ENCODE peak calls at places on chromosomes 13 and 19, in ten cellular contexts. One of them, this sample, is unnamed.

GRCh38 chr19:16628984-16629691 is 1.1 kb upstream of the MED26 start:
- DNase-seq in psoas muscle: peak; percentile 51
- DNase-seq in caudate nucleus: no peak
- DNase-seq in activated CD4-positive, alpha-beta T cell treated with anti-CD3 and anti-CD28 coated beads, Interleukin-2, amount 10 ng/mL, durations not matched to agents 7 days and 5 days: no peak
- DNase-seq in progenitor cell of endocrine pancreas: no peak
- DNase-seq in ELF-1: peak; percentile 37
- DNase-seq in stimulated activated CD4-positive, alpha-beta T cell treated with anti-CD3 and anti-CD28 coated beads, Interleukin-1b, Interleukin-23, amount 100 ng/mL, for 1 hour: no peak
- DNase-seq in memory B cell: peak; percentile 29
- DNase-seq in breast epithelium: no peak
- DNase-seq in GM04504: peak; percentile 68
- DNase-seq in this sample: no peak

GRCh38 chr13:64847767-64848166 is 2382.4 kb downstream of the PCDH9 start:
- DNase-seq in psoas muscle: no peak
- DNase-seq in caudate nucleus: no peak
- DNase-seq in activated CD4-positive, alpha-beta T cell treated with anti-CD3 and anti-CD28 coated beads, Interleukin-2, amount 10 ng/mL, durations not matched to agents 7 days and 5 days: no peak
- DNase-seq in progenitor cell of endocrine pancreas: no peak
- DNase-seq in ELF-1: peak; percentile 4
- DNase-seq in stimulated activated CD4-positive, alpha-beta T cell treated with anti-CD3 and anti-CD28 coated beads, Interleukin-1b, Interleukin-23, amount 100 ng/mL, for 1 hour: no peak
- DNase-seq in memory B cell: no peak
- DNase-seq in breast epithelium: no peak
- DNase-seq in GM04504: no peak
- DNase-seq in this sample: no peak

GRCh38 chr13:23788459-23788858 is 100.7 kb downstream of the MIPEP start:
- DNase-seq in psoas muscle: no peak
- DNase-seq in caudate nucleus: no peak
- DNase-seq in activated CD4-positive, alpha-beta T cell treated with anti-CD3 and anti-CD28 coated beads, Interleukin-2, amount 10 ng/mL, durations not matched to agents 7 days and 5 days: no peak
- DNase-seq in progenitor cell of endocrine pancreas: no peak
- DNase-seq in ELF-1: no peak
- DNase-seq in stimulated activated CD4-positive, alpha-beta T cell treated with anti-CD3 and anti-CD28 coated beads, Interleukin-1b, Interleukin-23, amount 100 ng/mL, for 1 hour: no peak
- DNase-seq in memory B cell: no peak
- DNase-seq in breast epithelium: no peak
- DNase-seq in GM04504: no peak
- DNase-seq in this sample: no peak

GRCh38 chr13:40664100-40665060 is 2.1 kb downstream of the FOXO1 start:
- DNase-seq in psoas muscle: peak; percentile 92
- DNase-seq in caudate nucleus: peak; percentile 67
- DNase-seq in activated CD4-positive, alpha-beta T cell treated with anti-CD3 and anti-CD28 coated beads, Interleukin-2, amount 10 ng/mL, durations not matched to agents 7 days and 5 days: peak; percentile 85
- DNase-seq in progenitor cell of endocrine pancreas: peak; percentile 37
- DNase-seq in ELF-1: peak; percentile 68
- DNase-seq in stimulated activated CD4-positive, alpha-beta T cell treated with anti-CD3 and anti-CD28 coated beads, Interleukin-1b, Interleukin-23, amount 100 ng/mL, for 1 hour: peak; percentile 31
- DNase-seq in memory B cell: peak; percentile 62
- DNase-seq in breast epithelium: peak; percentile 66
- DNase-seq in GM04504: no peak
- DNase-seq in this sample: peak; percentile 93

GRCh38 chr19:15672580-15673175 is at the start of gene CYP4F12:
- DNase-seq in psoas muscle: peak; percentile 89
- DNase-seq in caudate nucleus: no peak
- DNase-seq in activated CD4-positive, alpha-beta T cell treated with anti-CD3 and anti-CD28 coated beads, Interleukin-2, amount 10 ng/mL, durations not matched to agents 7 days and 5 days: no peak
- DNase-seq in progenitor cell of endocrine pancreas: no peak
- DNase-seq in ELF-1: no peak
- DNase-seq in stimulated activated CD4-positive, alpha-beta T cell treated with anti-CD3 and anti-CD28 coated beads, Interleukin-1b, Interleukin-23, amount 100 ng/mL, for 1 hour: no peak
- DNase-seq in memory B cell: no peak
- DNase-seq in breast epithelium: peak; percentile 67
- DNase-seq in GM04504: no peak
- DNase-seq in this sample: peak; percentile 94

GRCh38 chr13:100794575-100794974 is 120.0 kb upstream of the TMTC4 start:
- DNase-seq in psoas muscle: no peak
- DNase-seq in caudate nucleus: no peak
- DNase-seq in activated CD4-positive, alpha-beta T cell treated with anti-CD3 and anti-CD28 coated beads, Interleukin-2, amount 10 ng/mL, durations not matched to agents 7 days and 5 days: no peak
- DNase-seq in progenitor cell of endocrine pancreas: no peak
- DNase-seq in ELF-1: no peak
- DNase-seq in stimulated activated CD4-positive, alpha-beta T cell treated with anti-CD3 and anti-CD28 coated beads, Interleukin-1b, Interleukin-23, amount 100 ng/mL, for 1 hour: no peak
- DNase-seq in memory B cell: no peak
- DNase-seq in breast epithelium: no peak
- DNase-seq in GM04504: no peak
- DNase-seq in this sample: no peak

GRCh38 chr13:46926856-46927625 is 30.2 kb upstream of the HTR2A start:
- DNase-seq in psoas muscle: no peak
- DNase-seq in caudate nucleus: no peak
- DNase-seq in activated CD4-positive, alpha-beta T cell treated with anti-CD3 and anti-CD28 coated beads, Interleukin-2, amount 10 ng/mL, durations not matched to agents 7 days and 5 days: no peak
- DNase-seq in progenitor cell of endocrine pancreas: no peak
- DNase-seq in ELF-1: no peak
- DNase-seq in stimulated activated CD4-positive, alpha-beta T cell treated with anti-CD3 and anti-CD28 coated beads, Interleukin-1b, Interleukin-23, amount 100 ng/mL, for 1 hour: no peak
- DNase-seq in memory B cell: no peak
- DNase-seq in breast epithelium: no peak
- DNase-seq in GM04504: peak; percentile 45
- DNase-seq in this sample: no peak

GRCh38 chr19:30557927-30558557 is 185.9 kb downstream of the ZNF536 start:
- DNase-seq in psoas muscle: no peak
- DNase-seq in caudate nucleus: no peak
- DNase-seq in activated CD4-positive, alpha-beta T cell treated with anti-CD3 and anti-CD28 coated beads, Interleukin-2, amount 10 ng/mL, durations not matched to agents 7 days and 5 days: no peak
- DNase-seq in progenitor cell of endocrine pancreas: no peak
- DNase-seq in ELF-1: no peak
- DNase-seq in stimulated activated CD4-positive, alpha-beta T cell treated with anti-CD3 and anti-CD28 coated beads, Interleukin-1b, Interleukin-23, amount 100 ng/mL, for 1 hour: no peak
- DNase-seq in memory B cell: no peak
- DNase-seq in breast epithelium: no peak
- DNase-seq in GM04504: no peak
- DNase-seq in this sample: no peak

GRCh38 chr19:38142176-38143035 is 81.6 kb downstream of the DPF1 start:
- DNase-seq in psoas muscle: peak; percentile 84
- DNase-seq in caudate nucleus: peak; percentile 61
- DNase-seq in activated CD4-positive, alpha-beta T cell treated with anti-CD3 and anti-CD28 coated beads, Interleukin-2, amount 10 ng/mL, durations not matched to agents 7 days and 5 days: peak; percentile 45
- DNase-seq in progenitor cell of endocrine pancreas: peak; percentile 38
- DNase-seq in ELF-1: peak; percentile 81
- DNase-seq in stimulated activated CD4-positive, alpha-beta T cell treated with anti-CD3 and anti-CD28 coated beads, Interleukin-1b, Interleukin-23, amount 100 ng/mL, for 1 hour: no peak
- DNase-seq in memory B cell: peak; percentile 21
- DNase-seq in breast epithelium: no peak
- DNase-seq in GM04504: peak; percentile 10
- DNase-seq in this sample: no peak

GRCh38 chr19:4369888-4370260 is 26.5 kb downstream of the MPND start:
- DNase-seq in psoas muscle: peak; percentile 78
- DNase-seq in caudate nucleus: no peak
- DNase-seq in activated CD4-positive, alpha-beta T cell treated with anti-CD3 and anti-CD28 coated beads, Interleukin-2, amount 10 ng/mL, durations not matched to agents 7 days and 5 days: peak; percentile 77
- DNase-seq in progenitor cell of endocrine pancreas: no peak
- DNase-seq in ELF-1: peak; percentile 53
- DNase-seq in stimulated activated CD4-positive, alpha-beta T cell treated with anti-CD3 and anti-CD28 coated beads, Interleukin-1b, Interleukin-23, amount 100 ng/mL, for 1 hour: peak; percentile 48
- DNase-seq in memory B cell: peak; percentile 51
- DNase-seq in breast epithelium: no peak
- DNase-seq in GM04504: no peak
- DNase-seq in this sample: no peak

GRCh38 chr19:4430760-4431159 is 26.8 kb downstream of the UBXN6 start:
- DNase-seq in psoas muscle: no peak
- DNase-seq in caudate nucleus: no peak
- DNase-seq in activated CD4-positive, alpha-beta T cell treated with anti-CD3 and anti-CD28 coated beads, Interleukin-2, amount 10 ng/mL, durations not matched to agents 7 days and 5 days: no peak
- DNase-seq in progenitor cell of endocrine pancreas: no peak
- DNase-seq in ELF-1: no peak
- DNase-seq in stimulated activated CD4-positive, alpha-beta T cell treated with anti-CD3 and anti-CD28 coated beads, Interleukin-1b, Interleukin-23, amount 100 ng/mL, for 1 hour: no peak
- DNase-seq in memory B cell: peak; percentile 46
- DNase-seq in breast epithelium: no peak
- DNase-seq in GM04504: no peak
- DNase-seq in this sample: no peak

GRCh38 chr19:51365211-51366049 is 758 bp downstream of the ETFB start:
- DNase-seq in psoas muscle: peak; percentile 57
- DNase-seq in caudate nucleus: no peak
- DNase-seq in activated CD4-positive, alpha-beta T cell treated with anti-CD3 and anti-CD28 coated beads, Interleukin-2, amount 10 ng/mL, durations not matched to agents 7 days and 5 days: peak; percentile 30
- DNase-seq in progenitor cell of endocrine pancreas: no peak
- DNase-seq in ELF-1: peak; percentile 48
- DNase-seq in stimulated activated CD4-positive, alpha-beta T cell treated with anti-CD3 and anti-CD28 coated beads, Interleukin-1b, Interleukin-23, amount 100 ng/mL, for 1 hour: no peak
- DNase-seq in memory B cell: no peak
- DNase-seq in breast epithelium: no peak
- DNase-seq in GM04504: no peak
- DNase-seq in this sample: no peak

GRCh38 chr19:48053856-48054255 is 10.0 kb upstream of the CABP5 start:
- DNase-seq in psoas muscle: no peak
- DNase-seq in caudate nucleus: no peak
- DNase-seq in activated CD4-positive, alpha-beta T cell treated with anti-CD3 and anti-CD28 coated beads, Interleukin-2, amount 10 ng/mL, durations not matched to agents 7 days and 5 days: no peak
- DNase-seq in progenitor cell of endocrine pancreas: no peak
- DNase-seq in ELF-1: no peak
- DNase-seq in stimulated activated CD4-positive, alpha-beta T cell treated with anti-CD3 and anti-CD28 coated beads, Interleukin-1b, Interleukin-23, amount 100 ng/mL, for 1 hour: no peak
- DNase-seq in memory B cell: no peak
- DNase-seq in breast epithelium: no peak
- DNase-seq in GM04504: no peak
- DNase-seq in this sample: no peak

GRCh38 chr19:40689339-40690049 is 957 bp downstream of the NUMBL start:
- DNase-seq in psoas muscle: peak; percentile 66
- DNase-seq in caudate nucleus: peak; percentile 15
- DNase-seq in activated CD4-positive, alpha-beta T cell treated with anti-CD3 and anti-CD28 coated beads, Interleukin-2, amount 10 ng/mL, durations not matched to agents 7 days and 5 days: peak; percentile 16
- DNase-seq in progenitor cell of endocrine pancreas: no peak
- DNase-seq in ELF-1: peak; percentile 41
- DNase-seq in stimulated activated CD4-positive, alpha-beta T cell treated with anti-CD3 and anti-CD28 coated beads, Interleukin-1b, Interleukin-23, amount 100 ng/mL, for 1 hour: no peak
- DNase-seq in memory B cell: peak; percentile 59
- DNase-seq in breast epithelium: no peak
- DNase-seq in GM04504: no peak
- DNase-seq in this sample: no peak

GRCh38 chr13:75872970-75873369 is 236.8 kb downstream of the LMO7 start:
- DNase-seq in psoas muscle: no peak
- DNase-seq in caudate nucleus: no peak
- DNase-seq in activated CD4-positive, alpha-beta T cell treated with anti-CD3 and anti-CD28 coated beads, Interleukin-2, amount 10 ng/mL, durations not matched to agents 7 days and 5 days: no peak
- DNase-seq in progenitor cell of endocrine pancreas: no peak
- DNase-seq in ELF-1: no peak
- DNase-seq in stimulated activated CD4-positive, alpha-beta T cell treated with anti-CD3 and anti-CD28 coated beads, Interleukin-1b, Interleukin-23, amount 100 ng/mL, for 1 hour: no peak
- DNase-seq in memory B cell: no peak
- DNase-seq in breast epithelium: no peak
- DNase-seq in GM04504: no peak
- DNase-seq in this sample: no peak

GRCh38 chr19:31548941-31549340 is 199.7 kb upstream of the TSHZ3 start:
- DNase-seq in psoas muscle: no peak
- DNase-seq in caudate nucleus: no peak
- DNase-seq in activated CD4-positive, alpha-beta T cell treated with anti-CD3 and anti-CD28 coated beads, Interleukin-2, amount 10 ng/mL, durations not matched to agents 7 days and 5 days: no peak
- DNase-seq in progenitor cell of endocrine pancreas: no peak
- DNase-seq in ELF-1: peak; percentile 40
- DNase-seq in stimulated activated CD4-positive, alpha-beta T cell treated with anti-CD3 and anti-CD28 coated beads, Interleukin-1b, Interleukin-23, amount 100 ng/mL, for 1 hour: no peak
- DNase-seq in memory B cell: no peak
- DNase-seq in breast epithelium: no peak
- DNase-seq in GM04504: peak; percentile 12
- DNase-seq in this sample: no peak

GRCh38 chr13:20125129-20125782 is 35.6 kb downstream of the GJA3 start:
- DNase-seq in psoas muscle: no peak
- DNase-seq in caudate nucleus: no peak
- DNase-seq in activated CD4-positive, alpha-beta T cell treated with anti-CD3 and anti-CD28 coated beads, Interleukin-2, amount 10 ng/mL, durations not matched to agents 7 days and 5 days: no peak
- DNase-seq in progenitor cell of endocrine pancreas: no peak
- DNase-seq in ELF-1: no peak
- DNase-seq in stimulated activated CD4-positive, alpha-beta T cell treated with anti-CD3 and anti-CD28 coated beads, Interleukin-1b, Interleukin-23, amount 100 ng/mL, for 1 hour: no peak
- DNase-seq in memory B cell: no peak
- DNase-seq in breast epithelium: no peak
- DNase-seq in GM04504: no peak
- DNase-seq in this sample: no peak

GRCh38 chr13:24997367-24997967 is 98.5 kb upstream of the PABPC3 start:
- DNase-seq in psoas muscle: no peak
- DNase-seq in caudate nucleus: no peak
- DNase-seq in activated CD4-positive, alpha-beta T cell treated with anti-CD3 and anti-CD28 coated beads, Interleukin-2, amount 10 ng/mL, durations not matched to agents 7 days and 5 days: peak; percentile 39
- DNase-seq in progenitor cell of endocrine pancreas: no peak
- DNase-seq in ELF-1: no peak
- DNase-seq in stimulated activated CD4-positive, alpha-beta T cell treated with anti-CD3 and anti-CD28 coated beads, Interleukin-1b, Interleukin-23, amount 100 ng/mL, for 1 hour: no peak
- DNase-seq in memory B cell: no peak
- DNase-seq in breast epithelium: no peak
- DNase-seq in GM04504: no peak
- DNase-seq in this sample: peak; percentile 37

GRCh38 chr13:40533072-40533471 is 133.4 kb downstream of the FOXO1 start:
- DNase-seq in psoas muscle: no peak
- DNase-seq in caudate nucleus: no peak
- DNase-seq in activated CD4-positive, alpha-beta T cell treated with anti-CD3 and anti-CD28 coated beads, Interleukin-2, amount 10 ng/mL, durations not matched to agents 7 days and 5 days: no peak
- DNase-seq in progenitor cell of endocrine pancreas: no peak
- DNase-seq in ELF-1: no peak
- DNase-seq in stimulated activated CD4-positive, alpha-beta T cell treated with anti-CD3 and anti-CD28 coated beads, Interleukin-1b, Interleukin-23, amount 100 ng/mL, for 1 hour: no peak
- DNase-seq in memory B cell: no peak
- DNase-seq in breast epithelium: no peak
- DNase-seq in GM04504: no peak
- DNase-seq in this sample: no peak

GRCh38 chr19:48102870-48103751 is 7.5 kb downstream of the PLA2G4C start:
- DNase-seq in psoas muscle: no peak
- DNase-seq in caudate nucleus: no peak
- DNase-seq in activated CD4-positive, alpha-beta T cell treated with anti-CD3 and anti-CD28 coated beads, Interleukin-2, amount 10 ng/mL, durations not matched to agents 7 days and 5 days: peak; percentile 52
- DNase-seq in progenitor cell of endocrine pancreas: peak; percentile 17
- DNase-seq in ELF-1: peak; percentile 81
- DNase-seq in stimulated activated CD4-positive, alpha-beta T cell treated with anti-CD3 and anti-CD28 coated beads, Interleukin-1b, Interleukin-23, amount 100 ng/mL, for 1 hour: no peak
- DNase-seq in memory B cell: no peak
- DNase-seq in breast epithelium: no peak
- DNase-seq in GM04504: no peak
- DNase-seq in this sample: no peak

GRCh38 chr13:45047394-45048328 is 58.3 kb downstream of the GPALPP1 start:
- DNase-seq in psoas muscle: peak; percentile 72
- DNase-seq in caudate nucleus: peak; percentile 48
- DNase-seq in activated CD4-positive, alpha-beta T cell treated with anti-CD3 and anti-CD28 coated beads, Interleukin-2, amount 10 ng/mL, durations not matched to agents 7 days and 5 days: peak; percentile 82
- DNase-seq in progenitor cell of endocrine pancreas: peak; percentile 55
- DNase-seq in ELF-1: peak; percentile 81
- DNase-seq in stimulated activated CD4-positive, alpha-beta T cell treated with anti-CD3 and anti-CD28 coated beads, Interleukin-1b, Interleukin-23, amount 100 ng/mL, for 1 hour: peak; percentile 49
- DNase-seq in memory B cell: peak; percentile 74
- DNase-seq in breast epithelium: peak; percentile 73
- DNase-seq in GM04504: peak; percentile 68
- DNase-seq in this sample: no peak

GRCh38 chr13:92590503-92590908 is 636.1 kb upstream of the GPC6 start:
- DNase-seq in psoas muscle: no peak
- DNase-seq in caudate nucleus: no peak
- DNase-seq in activated CD4-positive, alpha-beta T cell treated with anti-CD3 and anti-CD28 coated beads, Interleukin-2, amount 10 ng/mL, durations not matched to agents 7 days and 5 days: no peak
- DNase-seq in progenitor cell of endocrine pancreas: no peak
- DNase-seq in ELF-1: no peak
- DNase-seq in stimulated activated CD4-positive, alpha-beta T cell treated with anti-CD3 and anti-CD28 coated beads, Interleukin-1b, Interleukin-23, amount 100 ng/mL, for 1 hour: no peak
- DNase-seq in memory B cell: no peak
- DNase-seq in breast epithelium: no peak
- DNase-seq in GM04504: no peak
- DNase-seq in this sample: no peak

GRCh38 chr13:52001120-52001731 is 10.0 kb downstream of the ATP7B start:
- DNase-seq in psoas muscle: no peak
- DNase-seq in caudate nucleus: no peak
- DNase-seq in activated CD4-positive, alpha-beta T cell treated with anti-CD3 and anti-CD28 coated beads, Interleukin-2, amount 10 ng/mL, durations not matched to agents 7 days and 5 days: no peak
- DNase-seq in progenitor cell of endocrine pancreas: no peak
- DNase-seq in ELF-1: no peak
- DNase-seq in stimulated activated CD4-positive, alpha-beta T cell treated with anti-CD3 and anti-CD28 coated beads, Interleukin-1b, Interleukin-23, amount 100 ng/mL, for 1 hour: no peak
- DNase-seq in memory B cell: no peak
- DNase-seq in breast epithelium: no peak
- DNase-seq in GM04504: no peak
- DNase-seq in this sample: no peak

GRCh38 chr19:42528354-42529247 is at the start of gene CEACAM1:
- DNase-seq in psoas muscle: no peak
- DNase-seq in caudate nucleus: no peak
- DNase-seq in activated CD4-positive, alpha-beta T cell treated with anti-CD3 and anti-CD28 coated beads, Interleukin-2, amount 10 ng/mL, durations not matched to agents 7 days and 5 days: peak; percentile 78
- DNase-seq in progenitor cell of endocrine pancreas: no peak
- DNase-seq in ELF-1: no peak
- DNase-seq in stimulated activated CD4-positive, alpha-beta T cell treated with anti-CD3 and anti-CD28 coated beads, Interleukin-1b, Interleukin-23, amount 100 ng/mL, for 1 hour: peak; percentile 3
- DNase-seq in memory B cell: no peak
- DNase-seq in breast epithelium: peak; percentile 63
- DNase-seq in GM04504: no peak
- DNase-seq in this sample: no peak

GRCh38 chr13:23583491-23583890 is 13.3 kb downstream of the TNFRSF19 start:
- DNase-seq in psoas muscle: no peak
- DNase-seq in caudate nucleus: no peak
- DNase-seq in activated CD4-positive, alpha-beta T cell treated with anti-CD3 and anti-CD28 coated beads, Interleukin-2, amount 10 ng/mL, durations not matched to agents 7 days and 5 days: no peak
- DNase-seq in progenitor cell of endocrine pancreas: no peak
- DNase-seq in ELF-1: no peak
- DNase-seq in stimulated activated CD4-positive, alpha-beta T cell treated with anti-CD3 and anti-CD28 coated beads, Interleukin-1b, Interleukin-23, amount 100 ng/mL, for 1 hour: no peak
- DNase-seq in memory B cell: no peak
- DNase-seq in breast epithelium: no peak
- DNase-seq in GM04504: no peak
- DNase-seq in this sample: no peak

GRCh38 chr19:16374436-16374835 is 49.8 kb downstream of the KLF2 start:
- DNase-seq in psoas muscle: peak; percentile 36
- DNase-seq in caudate nucleus: no peak
- DNase-seq in activated CD4-positive, alpha-beta T cell treated with anti-CD3 and anti-CD28 coated beads, Interleukin-2, amount 10 ng/mL, durations not matched to agents 7 days and 5 days: peak; percentile 47
- DNase-seq in progenitor cell of endocrine pancreas: no peak
- DNase-seq in ELF-1: no peak
- DNase-seq in stimulated activated CD4-positive, alpha-beta T cell treated with anti-CD3 and anti-CD28 coated beads, Interleukin-1b, Interleukin-23, amount 100 ng/mL, for 1 hour: no peak
- DNase-seq in memory B cell: no peak
- DNase-seq in breast epithelium: no peak
- DNase-seq in GM04504: no peak
- DNase-seq in this sample: no peak

GRCh38 chr13:58165617-58166016 is 534.1 kb downstream of the PCDH17 start:
- DNase-seq in psoas muscle: no peak
- DNase-seq in caudate nucleus: no peak
- DNase-seq in activated CD4-positive, alpha-beta T cell treated with anti-CD3 and anti-CD28 coated beads, Interleukin-2, amount 10 ng/mL, durations not matched to agents 7 days and 5 days: no peak
- DNase-seq in progenitor cell of endocrine pancreas: no peak
- DNase-seq in ELF-1: peak; percentile 36
- DNase-seq in stimulated activated CD4-positive, alpha-beta T cell treated with anti-CD3 and anti-CD28 coated beads, Interleukin-1b, Interleukin-23, amount 100 ng/mL, for 1 hour: no peak
- DNase-seq in memory B cell: no peak
- DNase-seq in breast epithelium: no peak
- DNase-seq in GM04504: no peak
- DNase-seq in this sample: no peak

GRCh38 chr19:2476451-2477140 is 669 bp downstream of the GADD45B start:
- DNase-seq in psoas muscle: peak; percentile 66
- DNase-seq in caudate nucleus: peak; percentile 68
- DNase-seq in activated CD4-positive, alpha-beta T cell treated with anti-CD3 and anti-CD28 coated beads, Interleukin-2, amount 10 ng/mL, durations not matched to agents 7 days and 5 days: peak; percentile 80
- DNase-seq in progenitor cell of endocrine pancreas: no peak
- DNase-seq in ELF-1: peak; percentile 72
- DNase-seq in stimulated activated CD4-positive, alpha-beta T cell treated with anti-CD3 and anti-CD28 coated beads, Interleukin-1b, Interleukin-23, amount 100 ng/mL, for 1 hour: no peak
- DNase-seq in memory B cell: peak; percentile 60
- DNase-seq in breast epithelium: peak; percentile 62
- DNase-seq in GM04504: no peak
- DNase-seq in this sample: no peak